ENCODE peak calls at places on chromosome 19, in five cellular contexts. One of them, this sample, is unnamed.

GRCh38 chr19:46967578-46968018 is 52.0 kb upstream of the NPAS1 start:
- DNase-seq in A172: no peak
- DNase-seq in effector CD4-positive, alpha-beta T cell: peak; percentile 16
- DNase-seq in neural crest cell: no peak
- DNase-seq in KG1: no peak
- DNase-seq in this sample: no peak

GRCh38 chr19:46404039-46404883 is 9.1 kb downstream of the CCDC8 start:
- DNase-seq in neural crest cell: peak; percentile 52
- DNase-seq in A172: no peak
- DNase-seq in KG1: no peak
- DNase-seq in effector CD4-positive, alpha-beta T cell: no peak
- DNase-seq in this sample: no peak

GRCh38 chr19:51018745-51019543 is 565 bp downstream of the KLK10 start:
- DNase-seq in neural crest cell: no peak
- DNase-seq in KG1: no peak
- DNase-seq in A172: no peak
- DNase-seq in effector CD4-positive, alpha-beta T cell: no peak
- DNase-seq in this sample: no peak

GRCh38 chr19:2616741-2617392 is 85.6 kb downstream of the GNG7 start:
- DNase-seq in neural crest cell: no peak
- DNase-seq in KG1: peak; percentile 16
- DNase-seq in A172: peak; percentile 33
- DNase-seq in effector CD4-positive, alpha-beta T cell: no peak
- DNase-seq in this sample: no peak

GRCh38 chr19:41895745-41896580 is 13.0 kb downstream of the ARHGEF1 start:
- DNase-seq in A172: no peak
- DNase-seq in neural crest cell: no peak
- DNase-seq in KG1: no peak
- DNase-seq in effector CD4-positive, alpha-beta T cell: no peak
- DNase-seq in this sample: no peak

GRCh38 chr19:9818175-9818733 is 625 bp downstream of the FBXL12 start:
- DNase-seq in A172: no peak
- DNase-seq in effector CD4-positive, alpha-beta T cell: no peak
- DNase-seq in neural crest cell: no peak
- DNase-seq in KG1: no peak
- DNase-seq in this sample: no peak

GRCh38 chr19:12090807-12091206 is 26.3 kb downstream of the ZNF844 start:
- DNase-seq in neural crest cell: peak; percentile 54
- DNase-seq in A172: no peak
- DNase-seq in effector CD4-positive, alpha-beta T cell: peak; percentile 31
- DNase-seq in KG1: no peak
- DNase-seq in this sample: no peak

GRCh38 chr19:45569619-45570421 is 14.8 kb downstream of the OPA3 start:
- DNase-seq in KG1: peak; percentile 12
- DNase-seq in effector CD4-positive, alpha-beta T cell: peak; percentile 37
- DNase-seq in A172: no peak
- DNase-seq in neural crest cell: peak; percentile 72
- DNase-seq in this sample: no peak

GRCh38 chr19:2549701-2550191 is 73.8 kb downstream of the GADD45B start:
- DNase-seq in A172: peak; percentile 91
- DNase-seq in KG1: no peak
- DNase-seq in effector CD4-positive, alpha-beta T cell: no peak
- DNase-seq in neural crest cell: no peak
- DNase-seq in this sample: peak; percentile 89

GRCh38 chr19:2424686-2425621 is 2.4 kb downstream of the TIMM13 start:
- DNase-seq in effector CD4-positive, alpha-beta T cell: no peak
- DNase-seq in neural crest cell: peak; percentile 72
- DNase-seq in KG1: no peak
- DNase-seq in A172: no peak
- DNase-seq in this sample: peak; percentile 65

GRCh38 chr19:39247701-39248664 is 673 bp downstream of the IFNL4 start:
- DNase-seq in A172: no peak
- DNase-seq in effector CD4-positive, alpha-beta T cell: no peak
- DNase-seq in KG1: no peak
- DNase-seq in neural crest cell: no peak
- DNase-seq in this sample: no peak

GRCh38 chr19:39416152-39416551 is 3.7 kb downstream of the PLEKHG2 start:
- DNase-seq in effector CD4-positive, alpha-beta T cell: no peak
- DNase-seq in A172: no peak
- DNase-seq in KG1: no peak
- DNase-seq in neural crest cell: no peak
- DNase-seq in this sample: no peak

GRCh38 chr19:15249912-15250634 is 17.8 kb upstream of the EPHX3 start:
- DNase-seq in effector CD4-positive, alpha-beta T cell: no peak
- DNase-seq in KG1: no peak
- DNase-seq in neural crest cell: no peak
- DNase-seq in A172: peak; percentile 82
- DNase-seq in this sample: peak; percentile 90

GRCh38 chr19:55377356-55378131 is 918 bp downstream of the TMEM190 start:
- DNase-seq in effector CD4-positive, alpha-beta T cell: no peak
- DNase-seq in A172: no peak
- DNase-seq in KG1: no peak
- DNase-seq in neural crest cell: no peak
- DNase-seq in this sample: no peak

GRCh38 chr19:43749152-43749551 is 5.6 kb downstream of the SMG9 start:
- DNase-seq in KG1: no peak
- DNase-seq in effector CD4-positive, alpha-beta T cell: no peak
- DNase-seq in neural crest cell: no peak
- DNase-seq in A172: no peak
- DNase-seq in this sample: no peak

GRCh38 chr19:13220847-13221246 is 70.6 kb downstream of the IER2 start:
- DNase-seq in effector CD4-positive, alpha-beta T cell: no peak
- DNase-seq in neural crest cell: no peak
- DNase-seq in A172: no peak
- DNase-seq in KG1: no peak
- DNase-seq in this sample: no peak

GRCh38 chr19:55585658-55586339 is 5.2 kb upstream of the ZNF579 start:
- DNase-seq in neural crest cell: peak; percentile 73
- DNase-seq in KG1: no peak
- DNase-seq in effector CD4-positive, alpha-beta T cell: no peak
- DNase-seq in A172: peak; percentile 64
- DNase-seq in this sample: no peak

GRCh38 chr19:3104708-3104983 is 10.5 kb downstream of the GNA11 start:
- DNase-seq in A172: no peak
- DNase-seq in neural crest cell: no peak
- DNase-seq in KG1: no peak
- DNase-seq in effector CD4-positive, alpha-beta T cell: no peak
- DNase-seq in this sample: no peak

GRCh38 chr19:1730157-1730556 is 23.1 kb upstream of the ONECUT3 start:
- DNase-seq in effector CD4-positive, alpha-beta T cell: no peak
- DNase-seq in A172: no peak
- DNase-seq in KG1: no peak
- DNase-seq in neural crest cell: no peak
- DNase-seq in this sample: no peak

GRCh38 chr19:56309511-56310185 is 5.0 kb downstream of the ZSCAN5A start:
- DNase-seq in KG1: no peak
- DNase-seq in A172: peak; percentile 26
- DNase-seq in effector CD4-positive, alpha-beta T cell: peak; percentile 27
- DNase-seq in neural crest cell: peak; percentile 58
- DNase-seq in this sample: no peak

GRCh38 chr19:42433503-42434260 is 6.5 kb upstream of the LIPE start:
- DNase-seq in effector CD4-positive, alpha-beta T cell: peak; percentile 57
- DNase-seq in KG1: no peak
- DNase-seq in neural crest cell: peak; percentile 82
- DNase-seq in A172: no peak
- DNase-seq in this sample: no peak

GRCh38 chr19:49591731-49592485 is 926 bp downstream of the PRR12 start:
- DNase-seq in neural crest cell: peak; percentile 22
- DNase-seq in effector CD4-positive, alpha-beta T cell: peak; percentile 28
- DNase-seq in KG1: peak; percentile 55
- DNase-seq in A172: peak; percentile 50
- DNase-seq in this sample: no peak

GRCh38 chr19:5890099-5890498 is 13.5 kb downstream of the NDUFA11 start:
- DNase-seq in neural crest cell: no peak
- DNase-seq in A172: no peak
- DNase-seq in KG1: no peak
- DNase-seq in effector CD4-positive, alpha-beta T cell: no peak
- DNase-seq in this sample: no peak

GRCh38 chr19:5585461-5586299 is 17.9 kb upstream of the TINCR start:
- DNase-seq in A172: no peak
- DNase-seq in KG1: no peak
- DNase-seq in neural crest cell: no peak
- DNase-seq in effector CD4-positive, alpha-beta T cell: no peak
- DNase-seq in this sample: no peak

GRCh38 chr19:51272183-51272817 is 21.4 kb downstream of the SIGLECL1 start:
- DNase-seq in effector CD4-positive, alpha-beta T cell: no peak
- DNase-seq in KG1: peak; percentile 15
- DNase-seq in neural crest cell: no peak
- DNase-seq in A172: peak; percentile 10
- DNase-seq in this sample: no peak

GRCh38 chr19:20472854-20473253 is 92.7 kb downstream of the ZNF737 start:
- DNase-seq in effector CD4-positive, alpha-beta T cell: no peak
- DNase-seq in A172: no peak
- DNase-seq in KG1: no peak
- DNase-seq in neural crest cell: no peak
- DNase-seq in this sample: no peak

GRCh38 chr19:31491246-31491645 is 142.0 kb upstream of the TSHZ3 start:
- DNase-seq in KG1: no peak
- DNase-seq in neural crest cell: no peak
- DNase-seq in A172: no peak
- DNase-seq in effector CD4-positive, alpha-beta T cell: no peak
- DNase-seq in this sample: no peak

GRCh38 chr19:44644391-44645016 is 794 bp downstream of the PVR start:
- DNase-seq in neural crest cell: peak; percentile 18
- DNase-seq in effector CD4-positive, alpha-beta T cell: no peak
- DNase-seq in A172: peak; percentile 56
- DNase-seq in KG1: no peak
- DNase-seq in this sample: no peak

GRCh38 chr19:15180451-15181390 is 20.1 kb downstream of the NOTCH3 start:
- DNase-seq in effector CD4-positive, alpha-beta T cell: no peak
- DNase-seq in neural crest cell: no peak
- DNase-seq in KG1: no peak
- DNase-seq in A172: no peak
- DNase-seq in this sample: no peak

GRCh38 chr19:31838163-31838798 is 489.0 kb upstream of the TSHZ3 start:
- DNase-seq in effector CD4-positive, alpha-beta T cell: no peak
- DNase-seq in A172: no peak
- DNase-seq in neural crest cell: no peak
- DNase-seq in KG1: no peak
- DNase-seq in this sample: no peak

GRCh38 chr19:44745386-44745831 is 3.1 kb upstream of the BCL3 start:
- DNase-seq in effector CD4-positive, alpha-beta T cell: no peak
- DNase-seq in KG1: no peak
- DNase-seq in A172: peak; percentile 85
- DNase-seq in neural crest cell: no peak
- DNase-seq in this sample: peak; percentile 81

GRCh38 chr19:5001547-5002131 is 32.7 kb downstream of the KDM4B start:
- DNase-seq in neural crest cell: peak; percentile 36
- DNase-seq in effector CD4-positive, alpha-beta T cell: no peak
- DNase-seq in A172: peak; percentile 65
- DNase-seq in KG1: no peak
- DNase-seq in this sample: no peak

GRCh38 chr19:22030680-22031079 is 19.9 kb upstream of the ZNF208 start:
- DNase-seq in A172: no peak
- DNase-seq in KG1: no peak
- DNase-seq in neural crest cell: no peak
- DNase-seq in effector CD4-positive, alpha-beta T cell: no peak
- DNase-seq in this sample: no peak

GRCh38 chr19:14407889-14408640 is 11.1 kb downstream of the DDX39A start:
- DNase-seq in effector CD4-positive, alpha-beta T cell: no peak
- DNase-seq in A172: no peak
- DNase-seq in neural crest cell: no peak
- DNase-seq in KG1: no peak
- DNase-seq in this sample: no peak

GRCh38 chr19:38502410-38503143 is 69.1 kb downstream of the RYR1 start:
- DNase-seq in neural crest cell: no peak
- DNase-seq in A172: no peak
- DNase-seq in KG1: no peak
- DNase-seq in effector CD4-positive, alpha-beta T cell: no peak
- DNase-seq in this sample: no peak

GRCh38 chr19:1132625-1133383 is 29.0 kb downstream of the GPX4 start:
- DNase-seq in neural crest cell: no peak
- DNase-seq in KG1: peak; percentile 56
- DNase-seq in A172: no peak
- DNase-seq in effector CD4-positive, alpha-beta T cell: no peak
- DNase-seq in this sample: no peak

GRCh38 chr19:46015080-46015960 is 7.5 kb downstream of the PGLYRP1 start:
- DNase-seq in A172: no peak
- DNase-seq in effector CD4-positive, alpha-beta T cell: peak; percentile 58
- DNase-seq in KG1: no peak
- DNase-seq in neural crest cell: peak; percentile 53
- DNase-seq in this sample: peak; percentile 16

GRCh38 chr19:2969104-2969504 is 8.3 kb upstream of the TLE6 start:
- DNase-seq in A172: no peak
- DNase-seq in effector CD4-positive, alpha-beta T cell: no peak
- DNase-seq in neural crest cell: no peak
- DNase-seq in KG1: no peak
- DNase-seq in this sample: no peak